ENCODE peak calls at places on chromosomes 3 and 15, in eight cellular contexts. T is brain microvascular endothelial cell; R is CD8-positive, alpha-beta T cell; U is AG09309; E is GM12865; G is PC-3; X is Panc1; A is fibroblast of mammary gland. Z is an unnamed sample.

GRCh38 chr15:82647835-82648256 is 683 bp upstream of the CPEB1 start:
- DNase-seq in T (no peak), R (peak; percentile 63), U (no peak), E (peak; percentile 76), G (no peak), X (no peak), A (no peak), Z (no peak)

GRCh38 chr15:74833376-74834107 is 7.1 kb downstream of the CPLX3 start:
- DNase-seq in T (no peak), R (no peak), U (no peak), E (no peak), G (no peak), X (no peak), A (no peak), Z (no peak)

GRCh38 chr3:177514341-177515193 is 317.3 kb upstream of the TBL1XR1 start:
- DNase-seq in T (no peak), R (no peak), U (no peak), E (no peak), G (no peak), X (no peak), A (no peak), Z (no peak)

GRCh38 chr15:89243046-89243690 is 611 bp upstream of the FANCI start:
- DNase-seq in T (no peak), R (no peak), U (peak; percentile 7), E (no peak), G (no peak), X (no peak), A (peak; percentile 53), Z (no peak)

GRCh38 chr3:38454179-38454883 is 641 bp downstream of the ACVR2B start:
- DNase-seq in T (no peak), R (peak; percentile 21), U (no peak), E (peak; percentile 48), G (peak; percentile 36), X (no peak), A (peak; percentile 3), Z (no peak)

GRCh38 chr3:36843065-36844051 is 79.0 kb upstream of the DCLK3 start:
- DNase-seq in T (peak; percentile 56), R (peak; percentile 45), U (no peak), E (peak; percentile 38), G (peak; percentile 56), X (peak; percentile 2), A (peak; percentile 43), Z (no peak)

GRCh38 chr3:36124118-36124796 is 256.0 kb upstream of the STAC start:
- DNase-seq in T (peak; percentile 63), R (no peak), U (peak; percentile 3), E (no peak), G (peak; percentile 89), X (peak; percentile 25), A (peak; percentile 65), Z (peak; percentile 6)

GRCh38 chr3:144868506-144868905 is 896.9 kb downstream of the DIPK2A start:
- DNase-seq in T (no peak), R (no peak), U (no peak), E (no peak), G (no peak), X (no peak), A (peak; percentile 51), Z (no peak)

GRCh38 chr15:100341662-100342560 is at the start of gene ADAMTS17:
- DNase-seq in T (peak; percentile 88), R (peak; percentile 95), U (peak; percentile 41), E (peak; percentile 81), G (peak; percentile 95), X (peak; percentile 64), A (peak; percentile 89), Z (no peak)

GRCh38 chr3:100708644-100708988 is 678 bp upstream of the TFG start:
- DNase-seq in T (no peak), R (no peak), U (no peak), E (no peak), G (peak; percentile 87), X (no peak), A (no peak), Z (no peak)

GRCh38 chr3:31652296-31652695 is 119.6 kb downstream of the STT3B start:
- DNase-seq in T (no peak), R (no peak), U (no peak), E (no peak), G (no peak), X (no peak), A (no peak), Z (no peak)

GRCh38 chr15:101689901-101690300 is 34.4 kb downstream of the TARS3 start:
- DNase-seq in T (peak; percentile 69), R (no peak), U (no peak), E (no peak), G (no peak), X (no peak), A (peak; percentile 79), Z (no peak)

GRCh38 chr3:183224581-183224980 is 28.5 kb upstream of the B3GNT5 start:
- DNase-seq in T (no peak), R (peak; percentile 32), U (no peak), E (peak; percentile 32), G (no peak), X (no peak), A (no peak), Z (no peak)

GRCh38 chr3:183226333-183226732 is 26.7 kb upstream of the B3GNT5 start:
- DNase-seq in T (no peak), R (no peak), U (no peak), E (no peak), G (no peak), X (no peak), A (no peak), Z (no peak)

GRCh38 chr3:183222631-183223030 is 30.4 kb upstream of the B3GNT5 start:
- DNase-seq in T (no peak), R (no peak), U (no peak), E (no peak), G (no peak), X (no peak), A (no peak), Z (no peak)

GRCh38 chr3:183220828-183221227 is 32.2 kb upstream of the B3GNT5 start:
- DNase-seq in T (no peak), R (no peak), U (no peak), E (no peak), G (no peak), X (no peak), A (peak; percentile 45), Z (no peak)

DNA sequence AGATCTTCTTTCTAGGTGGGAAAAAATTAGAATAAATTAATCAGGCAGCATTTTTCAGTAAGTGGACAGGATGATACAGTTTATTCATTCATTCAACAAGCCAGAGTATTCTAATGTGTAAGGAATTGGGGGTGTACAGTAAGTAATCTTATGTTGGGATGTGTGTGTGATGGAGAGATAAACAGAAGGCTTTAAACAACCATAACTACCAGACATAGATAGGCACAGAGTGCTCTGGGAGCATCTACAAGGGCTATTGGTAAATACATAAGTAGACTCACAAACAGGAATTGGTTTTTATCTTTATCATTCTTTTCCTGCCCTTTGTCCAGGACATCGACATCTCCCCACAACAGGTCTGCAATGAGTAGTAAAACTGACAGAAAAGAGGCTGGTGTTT is 28.9 kb upstream of the B3GNT5 start:
- DNase-seq in T (no peak), R (no peak), U (no peak), E (no peak), G (no peak), X (no peak), A (no peak), Z (no peak)
- H3K4me3 ChIP-seq in T (no peak overlapping the region), R (peak overlapping the region; percentile 25), U (no peak overlapping the region), E (no peak overlapping the region), G (no peak overlapping the region), X (no peak overlapping the region), A (no peak overlapping the region), Z (no peak overlapping the region)

DNA sequence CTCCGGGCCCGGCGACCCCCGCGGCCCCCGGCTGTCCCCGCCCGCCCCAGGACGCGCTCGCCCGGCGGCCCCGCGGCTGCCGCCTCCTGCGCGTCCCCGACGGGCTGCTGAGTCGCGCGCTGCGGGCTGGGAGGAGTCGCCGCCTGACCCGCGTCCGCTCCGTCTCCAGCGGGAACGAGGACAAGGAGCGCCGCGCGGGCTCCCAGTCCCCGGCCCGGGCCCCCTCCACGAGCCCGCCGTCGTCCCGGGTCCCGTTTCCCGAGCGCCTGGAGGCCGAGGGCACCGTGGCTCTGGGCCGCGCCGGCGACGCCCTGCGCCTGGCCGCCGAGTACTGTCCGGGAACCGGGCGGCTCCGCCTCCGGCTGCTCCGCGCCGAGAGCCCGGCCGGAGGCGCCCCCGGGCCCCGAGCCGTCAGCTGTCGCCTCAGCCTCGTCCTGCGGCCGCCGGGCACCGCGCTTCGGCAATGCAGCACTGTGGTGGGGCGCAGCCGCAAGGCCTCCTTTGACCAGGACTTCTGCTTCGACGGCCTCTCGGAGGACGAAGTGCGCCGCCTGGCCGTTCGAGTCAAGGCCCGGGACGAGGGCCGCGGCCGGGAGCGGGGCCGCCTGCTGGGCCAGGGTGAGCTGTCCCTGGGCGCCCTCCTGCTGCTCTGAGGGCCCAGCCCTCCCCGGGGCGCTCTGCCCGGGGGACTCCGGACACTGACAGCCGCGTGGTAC is 1.5 kb downstream of the C2CD4A start:
- DNase-seq in T (no peak), R (peak; percentile 9), U (no peak), E (peak; percentile 42), G (peak; percentile 22), X (no peak), A (peak; percentile 36), Z (no peak)
- TF ChIP-seq CTCF in T (no peak), R (no peak), U (no peak), E (no peak), G (peak; percentile 24), X (peak; percentile 30), A (no peak), Z (peak; percentile 9)

GRCh38 chr15:90902656-90902995 is 476 bp upstream of the MAN2A2 start:
- DNase-seq in T (no peak), R (no peak), U (peak; percentile 23), E (no peak), G (no peak), X (no peak), A (no peak), Z (no peak)

GRCh38 chr15:90905306-90906180 is 2.4 kb downstream of the MAN2A2 start:
- DNase-seq in T (no peak), R (no peak), U (no peak), E (no peak), G (no peak), X (no peak), A (no peak), Z (no peak)

GRCh38 chr15:90902996-90903732 is at the start of gene MAN2A2:
- DNase-seq in T (no peak), R (peak; percentile 67), U (no peak), E (peak; percentile 91), G (peak; percentile 55), X (no peak), A (peak; percentile 28), Z (no peak)

GRCh38 chr15:90904746-90905145 is 1.6 kb downstream of the MAN2A2 start:
- DNase-seq in T (no peak), R (no peak), U (no peak), E (no peak), G (no peak), X (no peak), A (no peak), Z (no peak)

GRCh38 chr15:90903733-90904536 is 833 bp downstream of the MAN2A2 start:
- DNase-seq in T (no peak), R (no peak), U (no peak), E (peak; percentile 46), G (peak; percentile 60), X (no peak), A (no peak), Z (no peak)
- H3K4me3 ChIP-seq in T (peak overlapping the region; percentile 69), R (peak overlapping the region; percentile 76), U (peak overlapping the region; percentile 74), E (peak overlapping the region; percentile 73), G (peak overlapping the region; percentile 84), X (peak overlapping the region; percentile 70), A (no peak overlapping the region), Z (peak overlapping the region; percentile 68)

DNA sequence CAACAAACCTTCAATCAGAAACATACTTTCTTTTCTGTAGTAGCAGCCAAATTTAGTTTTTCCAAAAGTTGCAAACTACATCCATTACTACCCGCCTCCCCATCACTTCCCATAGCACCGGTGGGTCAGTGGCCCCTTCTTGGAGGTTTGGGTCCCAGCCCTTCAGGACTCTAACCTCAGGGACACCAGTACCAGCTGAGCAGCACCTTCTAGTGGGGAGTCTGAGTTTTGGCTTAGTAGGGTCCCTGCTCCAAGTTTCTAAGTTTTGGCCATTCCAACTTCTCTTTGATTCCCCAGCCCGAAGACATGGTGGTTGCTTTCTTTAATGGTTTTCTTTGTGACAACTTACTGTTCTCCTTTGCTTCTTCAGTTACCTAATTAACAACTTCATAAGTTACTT is 160.6 kb downstream of the ECT2 start:
- DNase-seq in T (no peak), R (no peak), U (no peak), E (no peak), G (no peak), X (no peak), A (no peak), Z (no peak)
- TF ChIP-seq CTCF in T (peak; percentile 23), R (no peak), U (no peak), E (no peak), G (no peak), X (no peak), A (no peak), Z (no peak)

Z was measured in BJ.